ENCODE peak calls at places on chromosomes 2 and 18, in five cellular contexts. S is CD8-positive, alpha-beta T cell; C is colonic mucosa; W is adrenal gland; M is HepG2. U is an unnamed sample.

GRCh38 chr2:240873098-240873788 is 4.6 kb downstream of the AGXT start:
- DNase-seq in S (no peak), C (no peak), W (no peak), M (no peak), U (no peak)

GRCh38 chr2:164008752-164009151 is 272.9 kb upstream of the FIGN start:
- DNase-seq in S (no peak), C (no peak), W (no peak), M (no peak), U (no peak)

GRCh38 chr2:68333931-68334330 is 14.2 kb upstream of the CNRIP1 start:
- DNase-seq in S (no peak), C (no peak), W (no peak), M (no peak), U (no peak)

GRCh38 chr18:42274488-42275137 is 319.6 kb downstream of the PIK3C3 start:
- DNase-seq in S (no peak), C (no peak), W (no peak), M (peak; percentile 62), U (no peak)

GRCh38 chr2:8312861-8313768 is 368.7 kb upstream of the ID2 start:
- DNase-seq in S (no peak), C (peak; percentile 49), W (no peak), M (no peak), U (peak; percentile 85)

GRCh38 chr18:73791081-73791480 is 356.6 kb downstream of the FBXO15 start:
- DNase-seq in S (no peak), C (no peak), W (no peak), M (no peak), U (no peak)

GRCh38 chr18:32072321-32072720 is 19.4 kb upstream of the RNF138 start:
- DNase-seq in S (no peak), C (no peak), W (no peak), M (peak; percentile 6), U (peak; percentile 49)

GRCh38 chr2:8049111-8049720 is 632.6 kb upstream of the ID2 start:
- DNase-seq in S (no peak), C (no peak), W (peak; percentile 17), M (no peak), U (no peak)

GRCh38 chr2:157784169-157784822 is 91.8 kb downstream of the ACVR1 start:
- DNase-seq in S (no peak), C (peak; percentile 80), W (no peak), M (no peak), U (peak; percentile 89)
- H3K4me1 ChIP-seq in S (peaks cover 7% of the 10 kb centered on the region), C (no peaks in the 10 kb centered on the region), W (no peaks in the 10 kb centered on the region), M (peaks cover 47% of the 10 kb centered on the region), U (peaks cover 35% of the 10 kb centered on the region)

GRCh38 chr2:196266855-196267254 is 95.5 kb upstream of the STK17B start:
- DNase-seq in S (no peak), C (no peak), W (no peak), M (no peak), U (no peak)
- H3K4me1 ChIP-seq in S (peaks cover 61% of the 10 kb centered on the region), C (no peaks in the 10 kb centered on the region), W (peaks cover 19% of the 10 kb centered on the region), M (peaks cover 19% of the 10 kb centered on the region), U (peaks cover 3% of the 10 kb centered on the region)

GRCh38 chr2:62309465-62310091 is 113.7 kb downstream of the B3GNT2 start:
- DNase-seq in S (no peak), C (no peak), W (peak; percentile 43), M (no peak), U (no peak)

GRCh38 chr2:62319061-62319460 is 123.1 kb downstream of the B3GNT2 start:
- DNase-seq in S (no peak), C (no peak), W (peak; percentile 55), M (no peak), U (no peak)

GRCh38 chr2:62313433-62314227 is 117.7 kb downstream of the B3GNT2 start:
- DNase-seq in S (peak; percentile 47), C (no peak), W (no peak), M (no peak), U (no peak)

GRCh38 chr2:62309081-62309464 is 113.2 kb downstream of the B3GNT2 start:
- DNase-seq in S (no peak), C (no peak), W (no peak), M (no peak), U (no peak)

DNA sequence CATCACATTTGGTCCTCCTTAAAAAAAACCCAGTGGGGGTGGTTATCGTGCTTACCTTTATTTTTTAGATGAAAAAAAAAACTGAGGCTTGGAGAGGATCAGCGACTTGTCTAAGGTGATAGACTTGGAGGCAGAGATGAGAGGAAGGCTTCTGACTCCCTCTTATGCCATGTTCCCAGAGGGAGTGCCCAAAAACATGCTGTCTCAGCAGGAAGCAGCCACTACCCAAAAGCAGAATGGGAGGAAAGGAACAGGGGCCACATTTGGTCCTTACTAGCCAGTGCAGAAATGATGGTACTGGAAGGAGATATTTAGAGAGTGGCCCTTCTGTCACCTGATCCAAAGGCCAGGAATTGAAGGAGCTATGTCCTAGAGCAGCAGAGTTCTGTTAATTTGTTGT is 118.4 kb downstream of the B3GNT2 start:
- DNase-seq in S (no peak), C (no peak), W (no peak), M (no peak), U (no peak)
- H3K4me1 ChIP-seq in S (peaks cover 48% of the 10 kb centered on the region), C (no peaks in the 10 kb centered on the region), W (peaks cover 15% of the 10 kb centered on the region), M (peaks cover 6% of the 10 kb centered on the region), U (no peaks in the 10 kb centered on the region)

DNA sequence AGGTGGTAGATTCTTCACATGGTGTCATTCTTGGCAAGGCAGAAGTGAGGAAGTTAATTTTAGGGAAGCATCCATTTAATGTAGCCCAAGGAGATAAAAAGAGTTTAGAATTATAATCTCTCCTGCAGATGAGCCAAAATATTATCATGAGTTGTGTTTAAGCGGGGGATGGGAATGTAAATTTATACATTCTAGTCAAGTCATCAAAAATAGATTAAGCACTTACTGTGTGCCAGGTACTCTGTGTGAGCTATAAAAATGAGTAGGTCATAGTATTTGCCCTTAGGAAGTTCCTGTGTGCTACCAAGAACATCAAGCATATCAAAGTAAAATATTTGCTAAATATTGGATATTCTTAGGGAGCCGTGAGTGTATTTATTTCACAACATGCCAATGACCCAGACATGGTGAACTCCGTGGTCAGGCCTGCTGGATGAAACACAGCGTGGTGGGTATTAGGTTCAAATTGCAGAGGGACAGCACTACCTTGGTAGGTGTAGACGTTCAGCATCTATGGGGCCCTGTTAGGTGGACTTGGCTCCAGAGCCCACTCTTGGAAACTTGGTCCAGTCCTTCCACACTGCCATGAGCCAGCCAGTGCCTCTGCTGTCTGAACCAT is 37.4 kb downstream of the MEIS1 start:
- DNase-seq in S (no peak), C (no peak), W (no peak), M (no peak), U (no peak)
- H3K4me1 ChIP-seq in S (no peaks in the 10 kb centered on the region), C (no peaks in the 10 kb centered on the region), W (peaks cover 37% of the 10 kb centered on the region), M (no peaks in the 10 kb centered on the region), U (no peaks in the 10 kb centered on the region)

GRCh38 chr2:234494361-234495075 is 2.4 kb downstream of the ARL4C start:
- DNase-seq in S (peak; percentile 35), C (no peak), W (no peak), M (no peak), U (no peak)
- H3K4me1 ChIP-seq in S (peaks cover 50% of the 10 kb centered on the region), C (peaks cover 4% of the 10 kb centered on the region), W (no peaks in the 10 kb centered on the region), M (peaks cover 7% of the 10 kb centered on the region), U (no peaks in the 10 kb centered on the region)

GRCh38 chr2:230775737-230776136 is 63.1 kb downstream of the CAB39 start:
- DNase-seq in S (no peak), C (no peak), W (no peak), M (no peak), U (no peak)
- H3K4me1 ChIP-seq in S (peaks cover 57% of the 10 kb centered on the region), C (no peaks in the 10 kb centered on the region), W (peaks cover 16% of the 10 kb centered on the region), M (no peaks in the 10 kb centered on the region), U (peaks cover 7% of the 10 kb centered on the region)

DNA sequence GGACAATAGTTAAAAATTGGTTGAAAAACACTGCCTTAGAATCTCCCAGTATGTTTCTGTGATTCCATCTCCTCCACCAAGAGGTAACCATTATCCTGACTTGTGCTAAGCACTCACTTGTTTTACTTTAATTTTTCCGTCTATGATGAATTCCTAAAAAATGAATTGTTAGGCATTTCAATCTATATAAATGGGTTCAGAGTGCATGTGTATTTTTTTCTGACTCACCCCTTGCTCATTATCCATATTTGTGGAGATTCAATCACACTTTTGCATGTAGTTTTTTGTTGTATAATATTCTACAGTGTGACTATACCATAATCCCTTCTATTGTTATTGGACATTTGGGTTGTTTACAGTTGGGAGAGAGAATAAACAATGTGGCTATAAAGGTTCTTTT is 1.3 kb downstream of the NDUFB3 start:
- DNase-seq in S (no peak), C (no peak), W (no peak), M (peak; percentile 29), U (no peak)
- H3K4me1 ChIP-seq in S (peaks cover 37% of the 10 kb centered on the region), C (peaks cover 6% of the 10 kb centered on the region), W (peaks cover 26% of the 10 kb centered on the region), M (peaks cover 27% of the 10 kb centered on the region), U (no peaks in the 10 kb centered on the region)

U was measured in small intestine.